ENCODE peak calls at places on chromosomes 5 and 9, in five cellular contexts. K is WTC11, R is HepG2, V is GM12878, W is K562. X is an unnamed sample.

GRCh38 chr9:79127661-79128060 is 444.1 kb upstream of the TLE4 start:
- DNase-seq in W (no peak), R (no peak), K (no peak), V (no peak), X (no peak)

GRCh38 chr9:34114436-34114835 is 12.1 kb downstream of the DCAF12 start:
- DNase-seq in W (no peak), R (no peak), V (no peak), K (no peak), X (no peak)

GRCh38 chr5:131877873-131878272 is 67.6 kb downstream of the MEIKIN start:
- DNase-seq in R (no peak), W (no peak), V (no peak), K (no peak), X (no peak)

GRCh38 chr5:95113489-95113888 is 171.4 kb downstream of the MCTP1 start:
- DNase-seq in V (no peak), W (no peak), K (peak), R (no peak), X (peak)

GRCh38 chr5:166991586-166991985 is 1299.9 kb upstream of the WWC1 start:
- DNase-seq in K (no peak), V (no peak), W (no peak), R (no peak), X (no peak)

GRCh38 chr5:2748180-2748840 is 3.2 kb downstream of the IRX2 start:
- DNase-seq in W (no peak), R (no peak), V (no peak), K (no peak), X (no peak)

GRCh38 chr9:109751253-109751652 is 28.7 kb upstream of the PALM2AKAP2 start:
- DNase-seq in W (no peak), V (no peak), K (no peak), R (peak), X (no peak)

GRCh38 chr5:56175465-56175864 is 57.7 kb downstream of the ANKRD55 start:
- DNase-seq in K (no peak), R (no peak), W (no peak), V (no peak), X (no peak)

GRCh38 chr5:159430361-159431018 is 100.2 kb upstream of the IL12B start:
- DNase-seq in R (no peak), W (no peak), V (no peak), K (no peak), X (no peak)

GRCh38 chr9:91720746-91721705 is 229.0 kb downstream of the ROR2 start:
- DNase-seq in W (no peak), V (no peak), R (no peak), K (no peak), X (no peak)

GRCh38 chr9:132238992-132239391 is 77.1 kb downstream of the NTNG2 start:
- DNase-seq in W (no peak), K (no peak), V (no peak), R (no peak), X (no peak)

GRCh38 chr5:157253547-157253946 is 12.4 kb upstream of the CYFIP2 start:
- DNase-seq in V (no peak), R (peak), W (peak), K (peak), X (no peak)

GRCh38 chr9:122036988-122037387 is 56.1 kb downstream of the TTLL11 start:
- DNase-seq in V (no peak), W (no peak), R (no peak), K (no peak), X (no peak)

GRCh38 chr5:149277821-149278220 is 6.2 kb downstream of the AFAP1L1 start:
- DNase-seq in W (no peak), R (no peak), V (no peak), K (no peak), X (no peak)

GRCh38 chr5:67234671-67235176 is 38.1 kb upstream of the CD180 start:
- DNase-seq in R (peak), W (no peak), V (no peak), K (no peak), X (no peak)

GRCh38 chr9:134551657-134552348 is 89.8 kb upstream of the COL5A1 start:
- DNase-seq in V (no peak), K (no peak), R (no peak), W (no peak), X (no peak)

GRCh38 chr9:137432687-137433348 is 8.3 kb downstream of the ENTPD8 start:
- DNase-seq in W (no peak), V (no peak), R (no peak), K (no peak), X (no peak)

GRCh38 chr9:98520221-98520920 is 188.4 kb downstream of the GABBR2 start:
- DNase-seq in V (no peak), W (no peak), R (no peak), K (no peak), X (no peak)

GRCh38 chr9:69809304-69809863 is 11.2 kb upstream of the CFAP95 start:
- DNase-seq in K (peak), W (no peak), V (no peak), R (no peak), X (peak)

GRCh38 chr9:114098021-114098659 is 952 bp downstream of the KIF12 start:
- DNase-seq in K (peak), W (peak), V (no peak), R (no peak), X (peak)

GRCh38 chr5:135373747-135374515 is 25.1 kb downstream of the MACROH2A1 start:
- DNase-seq in V (no peak), K (no peak), R (peak), W (no peak), X (no peak)

GRCh38 chr9:138085568-138085967 is 208.0 kb downstream of the CACNA1B start:
- DNase-seq in W (no peak), K (no peak), R (no peak), V (no peak), X (no peak)

DNA sequence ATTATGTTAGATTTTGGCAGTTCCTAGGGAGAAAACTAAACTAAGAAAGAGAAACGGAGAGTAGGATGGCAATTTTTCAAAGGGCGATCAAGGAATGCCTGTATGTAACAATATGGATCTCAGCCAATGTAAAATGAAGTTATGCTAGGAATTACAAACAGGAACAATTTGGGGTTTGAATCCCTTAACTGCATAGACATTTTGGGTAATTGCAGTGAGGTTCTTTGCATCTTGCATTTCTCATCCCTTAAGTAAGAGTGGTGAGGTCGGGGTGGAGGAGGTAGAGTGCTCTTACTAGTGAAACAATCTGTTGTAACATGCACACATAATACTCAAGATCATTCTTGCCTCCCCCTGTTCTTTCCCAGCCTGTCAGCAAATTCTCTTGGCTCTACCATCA is 137.6 kb downstream of the NPR3 start:
- DNase-seq in W (no peak), K (no peak), R (no peak), V (no peak), X (no peak)
- TF ChIP-seq ATF2 in W (no peak), K (no peak), R (no peak), V (no peak), X (no peak)

GRCh38 chr5:66232701-66233100 is 88.6 kb downstream of the SREK1 start:
- DNase-seq in R (no peak), K (no peak), W (no peak), V (no peak), X (no peak)
- TF ChIP-seq ATF2 in R (no peak), K (no peak), W (no peak), V (no peak), X (no peak)

GRCh38 chr5:73913971-73914370 is 288.0 kb downstream of the ARHGEF28 start:
- DNase-seq in R (no peak), K (no peak), V (no peak), W (no peak), X (no peak)

GRCh38 chr5:73908846-73909245 is 282.9 kb downstream of the ARHGEF28 start:
- DNase-seq in R (no peak), V (no peak), K (no peak), W (no peak), X (no peak)

GRCh38 chr5:73909474-73909873 is 283.5 kb downstream of the ARHGEF28 start:
- DNase-seq in V (no peak), R (no peak), W (no peak), K (no peak), X (no peak)

GRCh38 chr5:73912755-73913365 is 286.9 kb downstream of the ARHGEF28 start:
- DNase-seq in K (no peak), R (no peak), V (peak), W (no peak), X (no peak)

GRCh38 chr5:73911761-73912393 is 285.9 kb downstream of the ARHGEF28 start:
- DNase-seq in R (no peak), V (no peak), K (no peak), W (no peak), X (no peak)
- TF ChIP-seq ATF2 in R (no peak), V (no peak), K (no peak), W (no peak), X (no peak)

GRCh38 chr5:73480500-73480899 is 17.7 kb upstream of the BTF3 start:
- DNase-seq in W (no peak), K (no peak), V (no peak), R (no peak), X (no peak)

GRCh38 chr5:73484511-73484910 is 13.7 kb upstream of the BTF3 start:
- DNase-seq in W (no peak), K (no peak), R (no peak), V (no peak), X (no peak)

GRCh38 chr5:73485715-73486114 is 12.5 kb upstream of the BTF3 start:
- DNase-seq in V (no peak), R (no peak), W (no peak), K (no peak), X (no peak)

GRCh38 chr5:73483676-73484075 is 14.6 kb upstream of the BTF3 start:
- DNase-seq in K (no peak), R (no peak), W (no peak), V (no peak), X (no peak)

DNA sequence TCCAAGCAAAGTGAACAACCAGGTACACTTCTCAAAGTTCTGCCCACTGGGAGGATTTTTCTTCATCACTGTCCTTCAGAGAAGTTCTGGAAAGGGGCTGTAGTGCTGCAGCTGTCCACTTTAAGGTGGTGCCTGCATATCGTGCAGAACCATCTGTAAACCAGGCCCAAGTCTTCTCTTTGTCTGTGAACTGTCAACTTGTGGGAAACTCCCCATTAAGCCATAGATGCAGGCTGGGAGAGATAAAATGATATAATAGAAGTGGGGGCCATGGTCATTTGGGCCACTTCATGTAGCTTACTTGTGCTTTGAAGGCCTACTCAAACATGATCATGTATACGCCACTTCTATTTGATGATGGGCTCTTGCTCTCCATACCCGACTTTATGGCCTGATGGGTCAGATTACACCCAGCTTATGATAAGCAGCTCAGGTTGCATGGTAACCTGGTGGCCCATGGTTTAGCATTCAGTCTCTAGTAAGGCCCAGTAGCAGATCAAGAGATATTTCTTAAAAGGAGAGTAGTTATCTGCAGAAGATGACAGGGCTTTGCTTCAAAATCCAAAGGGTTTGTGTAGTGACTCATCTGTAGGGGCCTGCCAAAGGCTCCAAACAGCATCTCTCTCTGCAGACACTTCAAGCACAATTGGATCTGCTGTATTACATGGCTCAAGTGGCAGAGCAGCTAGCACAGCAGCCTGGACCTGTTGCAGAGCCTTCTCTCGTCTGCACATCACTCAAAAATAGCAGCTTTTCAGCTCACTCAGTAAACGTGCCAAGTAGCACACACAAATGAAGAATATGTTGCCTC is 15.7 kb upstream of the BTF3 start:
- DNase-seq in W (no peak), R (no peak), K (no peak), V (no peak), X (no peak)
- TF ChIP-seq ATF2 in W (no peak), R (no peak), K (no peak), V (no peak), X (no peak)

DNA sequence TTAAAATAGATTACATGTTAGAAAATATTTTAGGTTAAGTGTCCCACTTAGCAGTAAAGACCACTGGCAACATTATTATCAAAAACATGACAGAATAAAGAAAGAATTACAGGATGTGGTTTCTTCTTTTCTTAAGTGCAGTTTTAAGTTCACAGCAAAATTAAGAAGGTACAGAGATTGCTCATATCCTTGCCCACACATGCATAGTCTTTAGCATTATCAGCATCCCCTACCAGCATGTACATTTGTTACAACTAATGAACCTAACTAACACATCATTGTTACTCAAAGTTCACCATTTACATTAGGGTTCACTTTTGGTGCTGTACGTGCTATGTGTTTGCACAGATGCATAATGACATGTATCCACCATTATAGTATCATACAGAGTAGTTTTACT is 837.7 kb upstream of the CDH9 start:
- DNase-seq in V (no peak), R (no peak), W (no peak), K (no peak), X (no peak)
- TF ChIP-seq ATF2 in V (no peak), R (no peak), W (no peak), K (no peak), X (no peak)

DNA sequence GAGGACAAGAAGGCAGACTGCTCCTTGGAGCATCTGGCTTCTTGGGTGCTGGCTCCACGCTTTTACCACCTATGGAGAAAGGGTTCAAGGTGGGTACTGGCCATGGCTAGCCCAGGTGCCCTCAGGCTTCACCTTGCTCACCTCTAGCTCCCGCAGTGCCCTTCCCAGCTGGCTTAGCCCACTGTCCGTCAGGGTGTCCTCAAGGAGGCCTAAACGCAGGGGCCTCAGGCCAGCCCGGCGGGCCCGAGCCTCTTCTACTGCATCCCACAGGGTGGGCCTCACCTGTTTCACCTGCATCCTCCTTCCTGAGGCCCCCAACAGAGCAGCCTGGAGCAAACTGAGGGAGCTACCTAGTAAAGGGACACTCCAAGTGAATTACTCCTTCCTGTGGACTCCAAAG is 9.1 kb downstream of the SLC35A4 start:
- DNase-seq in W (no peak), R (no peak), K (no peak), V (no peak), X (no peak)
- TF ChIP-seq ATF2 in W (no peak), R (no peak), K (no peak), V (no peak), X (no peak)